ENCODE peak calls at places on chromosomes 3 and 15, in seven cellular contexts. One of them, this sample, is unnamed.

GRCh38 chr3:23863060-23863459 is 53.7 kb downstream of the NKIRAS1 start:
- DNase-seq in body of pancreas: no peak
- DNase-seq in adrenal gland: no peak
- DNase-seq in AG04450: no peak
- DNase-seq in fibroblast of lung: peak; percentile 40
- DNase-seq in psoas muscle: no peak
- DNase-seq in A673: no peak
- DNase-seq in this sample: no peak

GRCh38 chr3:21138085-21138484 is 612.9 kb downstream of the ZNF385D start:
- DNase-seq in body of pancreas: no peak
- DNase-seq in adrenal gland: no peak
- DNase-seq in AG04450: no peak
- DNase-seq in fibroblast of lung: no peak
- DNase-seq in psoas muscle: no peak
- DNase-seq in A673: no peak
- DNase-seq in this sample: no peak

GRCh38 chr3:61936344-61936937 is 375.1 kb downstream of the PTPRG start:
- DNase-seq in body of pancreas: no peak
- DNase-seq in adrenal gland: no peak
- DNase-seq in AG04450: no peak
- DNase-seq in fibroblast of lung: no peak
- DNase-seq in psoas muscle: no peak
- DNase-seq in A673: peak; percentile 39
- DNase-seq in this sample: no peak

GRCh38 chr3:51024765-51025681 is 350.3 kb downstream of the DOCK3 start:
- DNase-seq in body of pancreas: peak; percentile 43
- DNase-seq in adrenal gland: peak; percentile 55
- DNase-seq in AG04450: no peak
- DNase-seq in fibroblast of lung: no peak
- DNase-seq in psoas muscle: peak; percentile 49
- DNase-seq in A673: no peak
- DNase-seq in this sample: no peak

GRCh38 chr3:109050591-109051167 is 67.3 kb downstream of the MORC1 start:
- DNase-seq in body of pancreas: peak; percentile 16
- DNase-seq in adrenal gland: no peak
- DNase-seq in AG04450: no peak
- DNase-seq in fibroblast of lung: peak; percentile 11
- DNase-seq in psoas muscle: no peak
- DNase-seq in A673: peak; percentile 59
- DNase-seq in this sample: no peak

GRCh38 chr3:28279770-28280169 is 38.4 kb downstream of the CMC1 start:
- DNase-seq in body of pancreas: no peak
- DNase-seq in adrenal gland: no peak
- DNase-seq in AG04450: peak; percentile 34
- DNase-seq in fibroblast of lung: peak; percentile 13
- DNase-seq in psoas muscle: no peak
- DNase-seq in A673: no peak
- DNase-seq in this sample: no peak

GRCh38 chr3:72488736-72489030 is 359.6 kb downstream of the SHQ1 start:
- DNase-seq in body of pancreas: peak; percentile 11
- DNase-seq in adrenal gland: no peak
- DNase-seq in AG04450: no peak
- DNase-seq in fibroblast of lung: peak; percentile 83
- DNase-seq in psoas muscle: no peak
- DNase-seq in A673: no peak
- DNase-seq in this sample: no peak

GRCh38 chr3:168995129-168995528 is 668.4 kb downstream of the MECOM start:
- DNase-seq in body of pancreas: no peak
- DNase-seq in adrenal gland: no peak
- DNase-seq in AG04450: no peak
- DNase-seq in fibroblast of lung: no peak
- DNase-seq in psoas muscle: no peak
- DNase-seq in A673: no peak
- DNase-seq in this sample: no peak

GRCh38 chr3:81446806-81447205 is 314.6 kb downstream of the GBE1 start:
- DNase-seq in body of pancreas: no peak
- DNase-seq in adrenal gland: no peak
- DNase-seq in AG04450: no peak
- DNase-seq in fibroblast of lung: no peak
- DNase-seq in psoas muscle: no peak
- DNase-seq in A673: no peak
- DNase-seq in this sample: no peak

GRCh38 chr3:46565607-46566039 is 479 bp downstream of the LRRC2 start:
- DNase-seq in body of pancreas: no peak
- DNase-seq in adrenal gland: no peak
- DNase-seq in AG04450: no peak
- DNase-seq in fibroblast of lung: peak; percentile 6
- DNase-seq in psoas muscle: peak; percentile 92
- DNase-seq in A673: no peak
- DNase-seq in this sample: peak; percentile 63

GRCh38 chr3:120284702-120285507 is at the start of gene GPR156:
- DNase-seq in body of pancreas: no peak
- DNase-seq in adrenal gland: no peak
- DNase-seq in AG04450: no peak
- DNase-seq in fibroblast of lung: peak; percentile 35
- DNase-seq in psoas muscle: no peak
- DNase-seq in A673: peak; percentile 39
- DNase-seq in this sample: no peak

GRCh38 chr3:150371741-150372254 is 36.3 kb upstream of the TSC22D2 start:
- DNase-seq in body of pancreas: peak; percentile 89
- DNase-seq in adrenal gland: peak; percentile 86
- DNase-seq in AG04450: peak; percentile 97
- DNase-seq in fibroblast of lung: peak; percentile 100
- DNase-seq in psoas muscle: no peak
- DNase-seq in A673: peak; percentile 97
- DNase-seq in this sample: no peak

GRCh38 chr3:153246805-153247204 is 84.8 kb downstream of the RAP2B start:
- DNase-seq in body of pancreas: no peak
- DNase-seq in adrenal gland: no peak
- DNase-seq in AG04450: peak; percentile 71
- DNase-seq in fibroblast of lung: peak; percentile 89
- DNase-seq in psoas muscle: no peak
- DNase-seq in A673: no peak
- DNase-seq in this sample: no peak

GRCh38 chr3:186013312-186013711 is 75.5 kb upstream of the TRA2B start:
- DNase-seq in body of pancreas: no peak
- DNase-seq in adrenal gland: no peak
- DNase-seq in AG04450: no peak
- DNase-seq in fibroblast of lung: no peak
- DNase-seq in psoas muscle: no peak
- DNase-seq in A673: no peak
- DNase-seq in this sample: no peak

GRCh38 chr3:94799420-94800060 is 736.7 kb downstream of the NSUN3 start:
- DNase-seq in body of pancreas: no peak
- DNase-seq in adrenal gland: no peak
- DNase-seq in AG04450: no peak
- DNase-seq in fibroblast of lung: no peak
- DNase-seq in psoas muscle: no peak
- DNase-seq in A673: no peak
- DNase-seq in this sample: no peak

GRCh38 chr15:82709421-82710207 is at the start of gene AP3B2:
- DNase-seq in body of pancreas: peak; percentile 82
- DNase-seq in adrenal gland: peak; percentile 80
- DNase-seq in AG04450: no peak
- DNase-seq in fibroblast of lung: peak; percentile 55
- DNase-seq in psoas muscle: peak; percentile 80
- DNase-seq in A673: peak; percentile 86
- DNase-seq in this sample: peak; percentile 66
- H3K27ac ChIP-seq in body of pancreas: no peak within 1 kb of the TSS
- H3K27ac ChIP-seq in adrenal gland: peak within 1 kb of the TSS; percentile 20
- H3K27ac ChIP-seq in AG04450: no peak within 1 kb of the TSS
- H3K27ac ChIP-seq in fibroblast of lung: no peak within 1 kb of the TSS
- H3K27ac ChIP-seq in psoas muscle: no peak within 1 kb of the TSS
- H3K27ac ChIP-seq in A673: no peak within 1 kb of the TSS
- H3K27ac ChIP-seq in this sample: peak within 1 kb of the TSS; percentile 30

GRCh38 chr3:100040846-100041245 is 73.5 kb downstream of the FILIP1L start:
- DNase-seq in body of pancreas: no peak
- DNase-seq in adrenal gland: no peak
- DNase-seq in AG04450: no peak
- DNase-seq in fibroblast of lung: peak; percentile 87
- DNase-seq in psoas muscle: no peak
- DNase-seq in A673: no peak
- DNase-seq in this sample: no peak

GRCh38 chr3:100040446-100040845 is 73.9 kb downstream of the FILIP1L start:
- DNase-seq in body of pancreas: peak; percentile 22
- DNase-seq in adrenal gland: peak; percentile 59
- DNase-seq in AG04450: no peak
- DNase-seq in fibroblast of lung: peak; percentile 68
- DNase-seq in psoas muscle: no peak
- DNase-seq in A673: no peak
- DNase-seq in this sample: no peak

GRCh38 chr3:100041328-100041749 is 73.0 kb downstream of the FILIP1L start:
- DNase-seq in body of pancreas: no peak
- DNase-seq in adrenal gland: no peak
- DNase-seq in AG04450: peak; percentile 77
- DNase-seq in fibroblast of lung: peak; percentile 92
- DNase-seq in psoas muscle: no peak
- DNase-seq in A673: peak; percentile 58
- DNase-seq in this sample: no peak

GRCh38 chr3:100042144-100042543 is 72.2 kb downstream of the FILIP1L start:
- DNase-seq in body of pancreas: peak; percentile 40
- DNase-seq in adrenal gland: peak; percentile 66
- DNase-seq in AG04450: peak; percentile 78
- DNase-seq in fibroblast of lung: peak; percentile 97
- DNase-seq in psoas muscle: no peak
- DNase-seq in A673: no peak
- DNase-seq in this sample: no peak

DNA sequence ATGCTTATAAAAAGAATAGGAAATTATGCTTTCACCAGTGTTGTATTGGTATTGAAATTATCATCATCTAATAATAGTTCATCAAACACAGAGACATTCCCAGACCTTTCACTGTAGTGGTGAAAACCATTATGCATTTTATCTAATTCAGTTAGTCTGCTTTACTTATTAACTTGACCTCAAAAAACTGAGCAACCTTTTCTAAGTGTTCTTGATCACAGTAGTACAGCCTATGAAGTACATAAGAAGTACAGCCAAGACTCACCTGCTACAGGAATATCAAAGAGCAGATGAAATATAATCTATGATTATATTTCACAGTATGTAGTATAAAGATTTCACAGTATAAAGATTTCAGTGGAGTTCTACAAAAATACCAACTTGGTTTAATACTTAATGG is 75.2 kb downstream of the FILIP1L start:
- DNase-seq in body of pancreas: no peak
- DNase-seq in adrenal gland: no peak
- DNase-seq in AG04450: no peak
- DNase-seq in fibroblast of lung: no peak
- DNase-seq in psoas muscle: no peak
- DNase-seq in A673: no peak
- DNase-seq in this sample: no peak
- H3K27ac ChIP-seq in body of pancreas: no peak overlapping the region
- H3K27ac ChIP-seq in adrenal gland: no peak overlapping the region
- H3K27ac ChIP-seq in AG04450: no peak overlapping the region
- H3K27ac ChIP-seq in fibroblast of lung: no peak overlapping the region
- H3K27ac ChIP-seq in psoas muscle: peak overlapping the region; percentile 89
- H3K27ac ChIP-seq in A673: no peak overlapping the region
- H3K27ac ChIP-seq in this sample: peak overlapping the region; percentile 94

GRCh38 chr3:196178993-196179379 is 32.2 kb downstream of the ZDHHC19 start:
- DNase-seq in body of pancreas: no peak
- DNase-seq in adrenal gland: no peak
- DNase-seq in AG04450: no peak
- DNase-seq in fibroblast of lung: no peak
- DNase-seq in psoas muscle: no peak
- DNase-seq in A673: no peak
- DNase-seq in this sample: no peak

GRCh38 chr3:196177967-196178366 is 33.2 kb downstream of the ZDHHC19 start:
- DNase-seq in body of pancreas: no peak
- DNase-seq in adrenal gland: no peak
- DNase-seq in AG04450: no peak
- DNase-seq in fibroblast of lung: no peak
- DNase-seq in psoas muscle: peak; percentile 6
- DNase-seq in A673: no peak
- DNase-seq in this sample: no peak

GRCh38 chr3:196180346-196180745 is 30.9 kb downstream of the ZDHHC19 start:
- DNase-seq in body of pancreas: no peak
- DNase-seq in adrenal gland: no peak
- DNase-seq in AG04450: no peak
- DNase-seq in fibroblast of lung: no peak
- DNase-seq in psoas muscle: peak; percentile 10
- DNase-seq in A673: no peak
- DNase-seq in this sample: no peak

GRCh38 chr3:196179380-196180308 is 31.6 kb downstream of the ZDHHC19 start:
- DNase-seq in body of pancreas: peak; percentile 52
- DNase-seq in adrenal gland: no peak
- DNase-seq in AG04450: peak; percentile 36
- DNase-seq in fibroblast of lung: peak; percentile 95
- DNase-seq in psoas muscle: peak; percentile 79
- DNase-seq in A673: no peak
- DNase-seq in this sample: no peak

DNA sequence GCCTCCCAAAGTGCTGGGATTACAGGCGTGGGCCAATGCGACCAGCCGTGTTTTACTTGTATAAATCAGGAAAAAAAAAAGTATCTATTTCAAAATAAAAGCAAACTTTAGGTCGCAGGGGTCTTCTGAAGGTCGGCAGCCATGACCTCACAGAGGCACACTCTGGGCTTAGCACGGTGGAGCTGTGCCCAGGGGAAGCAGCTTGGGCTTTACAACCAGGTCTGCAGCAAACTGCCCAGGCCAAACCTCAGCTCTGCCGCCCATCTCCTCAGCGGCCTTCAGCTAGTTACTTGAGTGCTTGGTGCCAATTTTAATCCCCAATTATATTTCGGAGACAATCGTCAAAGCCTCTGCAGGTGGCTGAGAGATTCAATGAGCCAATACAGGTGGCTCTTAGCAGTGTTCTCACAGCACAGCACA is 30.1 kb downstream of the ZDHHC19 start:
- DNase-seq in body of pancreas: no peak
- DNase-seq in adrenal gland: no peak
- DNase-seq in AG04450: no peak
- DNase-seq in fibroblast of lung: no peak
- DNase-seq in psoas muscle: peak; percentile 28
- DNase-seq in A673: no peak
- DNase-seq in this sample: no peak
- H3K27ac ChIP-seq in body of pancreas: no peak overlapping the region
- H3K27ac ChIP-seq in adrenal gland: no peak overlapping the region
- H3K27ac ChIP-seq in AG04450: no peak overlapping the region
- H3K27ac ChIP-seq in fibroblast of lung: no peak overlapping the region
- H3K27ac ChIP-seq in psoas muscle: no peak overlapping the region
- H3K27ac ChIP-seq in A673: no peak overlapping the region
- H3K27ac ChIP-seq in this sample: no peak overlapping the region

DNA sequence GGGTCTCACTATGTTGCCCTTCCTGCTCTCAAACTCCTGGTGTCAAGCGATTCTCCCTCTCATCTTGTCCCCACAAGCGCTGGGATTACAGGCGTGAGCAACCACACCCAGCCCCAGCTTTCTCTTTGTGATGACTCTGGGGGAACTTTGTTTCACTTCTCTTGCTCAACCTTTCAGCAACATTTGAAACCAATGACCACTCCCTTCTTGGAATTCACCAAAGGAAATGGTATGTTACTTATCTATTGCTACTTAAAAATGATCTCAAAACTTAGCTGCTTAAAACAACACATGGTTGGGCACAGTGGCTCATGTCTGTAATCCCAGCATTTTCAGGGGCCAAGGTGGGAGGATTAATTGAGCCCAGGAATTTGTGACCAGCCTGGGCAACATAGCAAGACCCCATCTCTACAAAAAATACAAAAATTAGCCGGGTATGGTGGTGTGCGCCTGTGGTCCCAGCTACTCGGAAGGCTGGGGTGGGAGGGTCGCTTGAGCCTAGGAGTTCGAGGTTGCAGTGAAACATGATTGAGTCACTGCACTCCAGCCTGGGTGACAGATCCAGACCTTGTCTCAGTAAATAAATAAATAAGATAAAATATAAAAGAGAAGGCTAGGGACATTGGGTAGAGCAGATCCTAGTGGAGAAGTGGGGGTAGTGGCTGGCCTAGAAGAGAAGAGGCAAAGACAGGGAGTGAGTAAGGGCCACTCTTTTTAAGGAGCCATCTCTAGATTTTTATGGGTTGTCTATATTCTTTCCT is 10.3 kb upstream of the COPG1 start:
- DNase-seq in body of pancreas: peak; percentile 48
- DNase-seq in adrenal gland: no peak
- DNase-seq in AG04450: no peak
- DNase-seq in fibroblast of lung: peak; percentile 19
- DNase-seq in psoas muscle: no peak
- DNase-seq in A673: no peak
- DNase-seq in this sample: peak; percentile 26
- H3K27ac ChIP-seq in body of pancreas: no peak overlapping the region
- H3K27ac ChIP-seq in adrenal gland: no peak overlapping the region
- H3K27ac ChIP-seq in AG04450: no peak overlapping the region
- H3K27ac ChIP-seq in fibroblast of lung: no peak overlapping the region
- H3K27ac ChIP-seq in psoas muscle: no peak overlapping the region
- H3K27ac ChIP-seq in A673: no peak overlapping the region
- H3K27ac ChIP-seq in this sample: peak overlapping the region; percentile 81

This sample was measured in left ventricle myocardium inferior.